ENCODE peak calls at places on chromosomes 5 and 9, in seven cellular contexts. I, N, P, D, Q, R and U are unnamed samples.

GRCh38 chr5:54761213-54761701 is 224.1 kb downstream of the ESM1 start:
- DNase-seq in I (peak), N (no peak), P (peak), D (no peak), Q (peak), R (no peak), U (peak)

GRCh38 chr5:145587308-145588071 is 247.7 kb downstream of the PRELID2 start:
- DNase-seq in I (peak), N (no peak), P (peak), D (no peak), Q (peak), R (no peak), U (peak)

GRCh38 chr9:135925496-135926133 is 18.3 kb upstream of the CAMSAP1 start:
- DNase-seq in I (no peak), N (no peak), P (no peak), D (no peak), Q (peak), R (no peak), U (no peak)

GRCh38 chr5:58851571-58851970 is 268.7 kb downstream of the RAB3C start:
- DNase-seq in I (no peak), N (no peak), P (no peak), D (no peak), Q (no peak), R (no peak), U (no peak)

GRCh38 chr5:63916786-63917185 is 45.5 kb downstream of the HTR1A start:
- DNase-seq in I (no peak), N (no peak), P (peak), D (no peak), Q (peak), R (no peak), U (no peak)

GRCh38 chr9:27351438-27351837 is 54.5 kb upstream of the EQTN start:
- DNase-seq in I (peak), N (no peak), P (peak), D (no peak), Q (peak), R (no peak), U (no peak)

GRCh38 chr5:173735691-173736090 is 119.2 kb upstream of the BOD1 start:
- DNase-seq in I (no peak), N (no peak), P (no peak), D (no peak), Q (no peak), R (no peak), U (no peak)

GRCh38 chr9:84754896-84755295 is 85.4 kb downstream of the NTRK2 start:
- DNase-seq in I (no peak), N (no peak), P (no peak), D (no peak), Q (no peak), R (no peak), U (no peak)

GRCh38 chr5:138725153-138725884 is 27.9 kb upstream of the CTNNA1 start:
- DNase-seq in I (peak), N (peak), P (peak), D (no peak), Q (peak), R (no peak), U (peak)

GRCh38 chr5:181133083-181133482 is 2.1 kb upstream of the OR2V1 start:
- DNase-seq in I (no peak), N (no peak), P (no peak), D (no peak), Q (no peak), R (no peak), U (no peak)

GRCh38 chr9:135123735-135124134 is 36.3 kb downstream of the OLFM1 start:
- DNase-seq in I (no peak), N (no peak), P (no peak), D (no peak), Q (no peak), R (no peak), U (no peak)

GRCh38 chr5:11619339-11620028 is 284.8 kb downstream of the CTNND2 start:
- DNase-seq in I (no peak), N (peak), P (no peak), D (no peak), Q (peak), R (no peak), U (no peak)

GRCh38 chr5:122755740-122756139 is 19.1 kb upstream of the SNX2 start:
- DNase-seq in I (peak), N (no peak), P (no peak), D (no peak), Q (peak), R (no peak), U (no peak)

GRCh38 chr5:36529142-36529541 is 77.3 kb upstream of the SLC1A3 start:
- DNase-seq in I (no peak), N (peak), P (no peak), D (no peak), Q (no peak), R (no peak), U (no peak)

GRCh38 chr5:1446602-1447343 is 1.5 kb upstream of the SLC6A3 start:
- DNase-seq in I (no peak), N (no peak), P (no peak), D (no peak), Q (no peak), R (no peak), U (no peak)

GRCh38 chr5:140312067-140312790 is 9.3 kb upstream of the PFDN1 start:
- DNase-seq in I (peak), N (peak), P (peak), D (no peak), Q (peak), R (no peak), U (no peak)

GRCh38 chr5:72921886-72922285 is 34.0 kb upstream of the FCHO2 start:
- DNase-seq in I (no peak), N (no peak), P (no peak), D (no peak), Q (peak), R (no peak), U (no peak)

GRCh38 chr9:136665704-136666363 is 3.1 kb downstream of the EGFL7 start:
- DNase-seq in I (no peak), N (no peak), P (no peak), D (no peak), Q (no peak), R (no peak), U (peak)

GRCh38 chr5:141121985-141122384 is 367 bp downstream of the PCDHB4 start:
- DNase-seq in I (no peak), N (no peak), P (no peak), D (no peak), Q (no peak), R (no peak), U (no peak)

GRCh38 chr5:56534102-56534501 is 281.2 kb upstream of the MAP3K1 start:
- DNase-seq in I (no peak), N (no peak), P (peak), D (no peak), Q (peak), R (no peak), U (no peak)

GRCh38 chr9:135297716-135298075 is 181.9 kb upstream of the PPP1R26 start:
- DNase-seq in I (no peak), N (no peak), P (no peak), D (no peak), Q (no peak), R (no peak), U (no peak)

GRCh38 chr9:136668983-136669790 is 6.5 kb downstream of the EGFL7 start:
- DNase-seq in I (no peak), N (peak), P (peak), D (no peak), Q (no peak), R (no peak), U (no peak)

GRCh38 chr5:176732306-176732705 is 78.1 kb upstream of the UNC5A start:
- DNase-seq in I (no peak), N (no peak), P (no peak), D (no peak), Q (no peak), R (no peak), U (no peak)

GRCh38 chr5:922041-922744 is 29.5 kb downstream of the TRIP13 start:
- DNase-seq in I (no peak), N (no peak), P (no peak), D (no peak), Q (no peak), R (no peak), U (no peak)

GRCh38 chr5:154740483-154740882 is 14.7 kb upstream of the LARP1 start:
- DNase-seq in I (peak), N (no peak), P (no peak), D (no peak), Q (peak), R (no peak), U (peak)

GRCh38 chr5:97141031-97141430 is 1.4 kb downstream of the LIX1 start:
- DNase-seq in I (no peak), N (no peak), P (no peak), D (no peak), Q (no peak), R (no peak), U (no peak)

GRCh38 chr9:78767449-78767848 is 470.5 kb downstream of the PSAT1 start:
- DNase-seq in I (no peak), N (no peak), P (no peak), D (no peak), Q (no peak), R (no peak), U (no peak)

GRCh38 chr9:115777610-115778009 is 376.0 kb upstream of the PAPPA start:
- DNase-seq in I (peak), N (no peak), P (no peak), D (no peak), Q (peak), R (no peak), U (no peak)

GRCh38 chr5:7976411-7977190 is 107.7 kb downstream of the MTRR start:
- DNase-seq in I (no peak), N (no peak), P (peak), D (no peak), Q (no peak), R (no peak), U (no peak)

GRCh38 chr5:134458676-134459403 is 47.2 kb upstream of the CDKN2AIPNL start:
- DNase-seq in I (no peak), N (no peak), P (no peak), D (no peak), Q (no peak), R (no peak), U (no peak)

GRCh38 chr5:53031695-53032096 is 42.5 kb downstream of the ITGA2 start:
- DNase-seq in I (peak), N (peak), P (peak), D (no peak), Q (peak), R (no peak), U (peak)

GRCh38 chr5:56760723-56761122 is 54.6 kb upstream of the MAP3K1 start:
- DNase-seq in I (no peak), N (no peak), P (no peak), D (no peak), Q (no peak), R (no peak), U (no peak)

GRCh38 chr5:163310992-163311391 is 126.4 kb upstream of the CCNG1 start:
- DNase-seq in I (no peak), N (no peak), P (no peak), D (no peak), Q (no peak), R (no peak), U (no peak)

GRCh38 chr9:120944434-120945125 is 18.0 kb upstream of the TRAF1 start:
- DNase-seq in I (no peak), N (peak), P (no peak), D (no peak), Q (no peak), R (no peak), U (no peak)

GRCh38 chr5:138632900-138633489 is 57.8 kb upstream of the HSPA9 start:
- DNase-seq in I (peak), N (peak), P (peak), D (no peak), Q (peak), R (no peak), U (peak)

GRCh38 chr5:9278925-9279603 is 266.8 kb downstream of the SEMA5A start:
- DNase-seq in I (no peak), N (no peak), P (peak), D (no peak), Q (no peak), R (no peak), U (no peak)

GRCh38 chr9:87707805-87708500 is 18.0 kb upstream of the CTSL start:
- DNase-seq in I (peak), N (peak), P (no peak), D (no peak), Q (peak), R (no peak), U (no peak)

GRCh38 chr5:147507480-147508126 is 2.3 kb downstream of the DPYSL3 start:
- DNase-seq in I (peak), N (no peak), P (peak), D (no peak), Q (peak), R (no peak), U (peak)

GRCh38 chr9:91075279-91075678 is 273.7 kb downstream of the SYK start:
- DNase-seq in I (no peak), N (no peak), P (no peak), D (no peak), Q (peak), R (no peak), U (no peak)